ENCODE peak calls at places on chromosomes 12 and 14, in ten cellular contexts. Y is colonic mucosa; Q is A549; A is psoas muscle; I is fibroblast of lung; T is CD4-positive, CD25-positive, alpha-beta regulatory T cell; D is epithelial cell of esophagus; F is kidney; R is cardiac muscle cell; W is AG04449. P is an unnamed sample.

GRCh38 chr12:113880337-113880736 is 85.8 kb downstream of the RBM19 start:
- DNase-seq in A (no peak), F (no peak), Q (no peak), Y (no peak), T (no peak), I (no peak), D (no peak), W (no peak), R (no peak), P (no peak)

GRCh38 chr12:33439587-33440011 is at the start of gene SYT10:
- DNase-seq in A (no peak), F (peak), D (peak), R (peak), I (no peak), T (no peak), W (no peak), Q (no peak), Y (no peak), P (no peak)

GRCh38 chr14:53742226-53742607 is 214.4 kb downstream of the BMP4 start:
- DNase-seq in I (no peak), Y (no peak), T (no peak), F (no peak), D (peak), R (no peak), W (no peak), Q (no peak), A (no peak), P (no peak)

GRCh38 chr14:50257728-50258127 is 26.4 kb upstream of the SOS2 start:
- DNase-seq in R (no peak), Q (no peak), F (no peak), T (no peak), W (no peak), A (no peak), I (no peak), D (no peak), Y (no peak), P (no peak)

GRCh38 chr12:30795410-30795659 is 40.6 kb upstream of the CAPRIN2 start:
- DNase-seq in D (no peak), R (no peak), Y (no peak), F (no peak), T (no peak), Q (no peak), A (no peak), W (no peak), I (no peak), P (no peak)

GRCh38 chr14:57769863-57770523 is 95.9 kb downstream of the SLC35F4 start:
- DNase-seq in A (no peak), Q (no peak), F (no peak), D (no peak), T (no peak), Y (no peak), R (no peak), I (no peak), W (no peak), P (no peak)

GRCh38 chr14:47438650-47439140 is 236.7 kb downstream of the MDGA2 start:
- DNase-seq in R (peak), Q (no peak), Y (no peak), A (no peak), D (peak), W (no peak), F (no peak), I (peak), T (no peak), P (no peak)

GRCh38 chr12:42916143-42916542 is 326.6 kb upstream of the PRICKLE1 start:
- DNase-seq in I (no peak), A (no peak), Q (peak), W (no peak), T (no peak), D (peak), F (no peak), R (no peak), Y (no peak), P (no peak)

GRCh38 chr14:26873556-26873955 is 275.7 kb upstream of the NOVA1 start:
- DNase-seq in F (no peak), D (no peak), T (no peak), Q (no peak), Y (no peak), W (no peak), I (no peak), A (no peak), R (no peak), P (no peak)

GRCh38 chr12:2834581-2835491 is at the start of gene NRIP2:
- DNase-seq in T (no peak), I (peak), F (peak), Q (no peak), D (no peak), W (no peak), A (peak), R (peak), Y (no peak), P (no peak)

GRCh38 chr12:12717586-12718381 is 616 bp downstream of the CDKN1B start:
- DNase-seq in A (peak), R (peak), W (no peak), T (no peak), Q (peak), D (no peak), F (peak), I (no peak), Y (peak), P (peak)

GRCh38 chr12:66695130-66695529 is 16.3 kb upstream of the GRIP1 start:
- DNase-seq in D (no peak), F (no peak), T (no peak), Q (no peak), A (no peak), W (no peak), R (no peak), I (no peak), Y (no peak), P (peak)

GRCh38 chr14:51341338-51341737 is 101.3 kb downstream of the TMX1 start:
- DNase-seq in W (no peak), Q (no peak), A (no peak), F (no peak), T (no peak), I (peak), R (no peak), Y (no peak), D (peak), P (no peak)

GRCh38 chr12:94534761-94535613 is 75.3 kb upstream of the CEP83 start:
- DNase-seq in I (no peak), Q (no peak), F (no peak), W (no peak), D (no peak), T (no peak), Y (no peak), R (no peak), A (no peak), P (no peak)

GRCh38 chr14:93720981-93721483 is 67.3 kb downstream of the PRIMA1 start:
- DNase-seq in Q (no peak), R (no peak), D (no peak), F (no peak), A (no peak), W (no peak), T (no peak), Y (no peak), I (no peak), P (no peak)

GRCh38 chr12:118633071-118633470 is 256.7 kb downstream of the SUDS3 start:
- DNase-seq in R (no peak), D (no peak), Y (no peak), A (no peak), F (no peak), Q (no peak), I (no peak), T (no peak), W (no peak), P (no peak)

GRCh38 chr12:47838286-47838931 is 18.7 kb upstream of the HDAC7 start:
- DNase-seq in D (peak), A (no peak), I (peak), R (peak), W (no peak), Y (no peak), Q (peak), T (no peak), F (no peak), P (no peak)

GRCh38 chr12:27424631-27425230 is 21.8 kb upstream of the SMCO2 start:
- DNase-seq in I (peak), A (no peak), D (peak), R (peak), W (peak), Y (no peak), Q (peak), T (no peak), F (no peak), P (peak)

DNA sequence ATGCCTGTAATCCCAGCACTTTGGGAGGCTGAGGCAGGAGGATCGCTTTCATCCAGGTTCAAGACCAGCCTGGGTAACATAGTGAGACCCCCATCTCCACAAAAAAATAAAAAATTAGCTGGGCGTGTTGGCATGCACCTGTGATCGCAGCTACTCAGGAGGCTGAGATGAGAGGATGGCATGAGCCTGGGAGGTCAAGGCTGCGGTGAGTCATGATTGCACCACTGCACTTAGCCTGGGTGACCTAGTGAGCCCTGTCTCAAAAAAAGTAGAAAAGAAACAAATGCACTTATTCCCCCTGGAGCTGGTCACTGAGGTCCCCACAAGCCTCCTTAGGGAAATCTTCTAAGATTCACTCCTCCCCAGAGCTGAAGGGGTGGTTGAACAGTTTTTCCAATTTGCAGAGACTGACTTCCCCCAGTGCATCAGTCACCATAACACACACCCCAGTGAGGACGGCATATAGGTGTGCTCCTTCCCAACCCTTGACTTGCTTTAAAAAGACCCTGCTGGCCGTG is 1.6 kb downstream of the CD9 start:
- DNase-seq in T (no peak), Q (no peak), D (no peak), Y (peak), W (no peak), F (no peak), R (no peak), I (no peak), A (no peak), P (no peak)
- H3K4me3 ChIP-seq in T (no peak), Q (peak), D (peak), Y (peak), W (no peak), F (peak), R (no peak), I (peak), A (peak), P (peak)

DNA sequence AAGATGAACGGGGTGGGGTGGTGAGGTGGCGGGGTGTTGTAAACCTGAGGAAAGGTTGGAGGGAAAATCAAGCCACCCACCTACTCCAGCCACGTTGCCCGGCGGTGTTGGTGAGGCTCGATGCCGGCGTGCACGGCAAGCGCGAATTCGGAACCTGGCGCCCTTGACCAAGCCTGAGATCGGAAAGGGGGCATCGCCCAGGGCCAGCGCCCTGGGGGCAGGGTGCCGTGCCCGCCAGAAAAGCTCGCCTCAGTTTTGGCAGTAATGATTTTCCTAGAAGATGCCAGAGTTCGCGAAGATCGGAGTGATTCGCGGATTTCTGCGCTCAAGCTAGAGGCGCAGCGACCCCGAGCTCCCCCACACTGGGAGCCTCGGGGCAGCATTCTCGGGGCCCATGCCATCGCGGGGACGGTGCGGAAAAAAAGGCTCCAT is 804 bp downstream of the STXBP6 start:
- DNase-seq in Q (no peak), Y (peak), D (no peak), F (peak), W (no peak), R (peak), A (peak), I (peak), T (no peak), P (peak)
- H3K4me3 ChIP-seq in Q (peak), Y (peak), D (no peak), F (peak), W (peak), R (peak), A (peak), I (peak), T (no peak), P (peak)

DNA sequence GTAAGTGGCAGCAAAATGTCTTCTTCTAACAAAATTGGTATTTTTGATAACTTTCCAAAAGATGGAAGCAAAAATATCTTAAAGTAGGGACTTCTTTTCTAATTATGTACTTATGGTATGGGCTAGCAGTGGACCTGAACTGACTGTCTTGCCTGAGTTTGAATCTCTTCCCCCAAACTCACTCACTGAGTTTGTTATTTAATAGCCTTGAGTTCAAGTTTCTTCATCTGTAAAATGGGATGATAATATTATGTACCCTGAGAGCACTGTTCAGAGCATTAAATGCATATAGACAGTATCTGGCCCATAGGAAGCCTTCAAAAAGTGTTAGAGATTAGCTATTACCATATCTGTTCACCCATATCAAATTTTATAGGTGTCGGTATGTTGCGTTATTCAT is 210.4 kb upstream of the NUDT4 start:
- DNase-seq in W (no peak), D (no peak), I (no peak), F (no peak), T (no peak), Y (no peak), R (no peak), Q (no peak), A (no peak), P (no peak)
- H3K4me3 ChIP-seq in W (no peak), D (no peak), I (no peak), F (peak), T (peak), Y (no peak), R (no peak), Q (no peak), A (peak), P (no peak)

GRCh38 chr12:102726686-102727085 is 190.4 kb downstream of the PAH start:
- DNase-seq in W (no peak), Y (no peak), I (no peak), D (no peak), A (no peak), F (no peak), T (no peak), R (no peak), Q (no peak), P (no peak)

GRCh38 chr12:102728506-102729242 is 188.4 kb downstream of the PAH start:
- DNase-seq in W (no peak), D (no peak), Y (no peak), T (no peak), F (no peak), I (no peak), Q (no peak), A (no peak), R (no peak), P (no peak)

GRCh38 chr12:102735104-102735503 is 181.9 kb downstream of the PAH start:
- DNase-seq in F (no peak), D (no peak), A (no peak), R (no peak), Q (no peak), I (no peak), T (no peak), Y (no peak), W (no peak), P (no peak)

GRCh38 chr12:102736328-102736727 is 180.7 kb downstream of the PAH start:
- DNase-seq in A (no peak), Q (no peak), F (no peak), Y (no peak), D (no peak), W (no peak), R (no peak), I (no peak), T (no peak), P (no peak)

GRCh38 chr12:102730996-102731395 is 186.0 kb downstream of the PAH start:
- DNase-seq in R (no peak), A (no peak), I (no peak), Y (no peak), W (no peak), T (no peak), D (no peak), F (no peak), Q (no peak), P (no peak)
- H3K4me3 ChIP-seq in R (no peak), A (no peak), I (no peak), Y (no peak), W (no peak), T (no peak), D (no peak), F (no peak), Q (no peak), P (no peak)

DNA sequence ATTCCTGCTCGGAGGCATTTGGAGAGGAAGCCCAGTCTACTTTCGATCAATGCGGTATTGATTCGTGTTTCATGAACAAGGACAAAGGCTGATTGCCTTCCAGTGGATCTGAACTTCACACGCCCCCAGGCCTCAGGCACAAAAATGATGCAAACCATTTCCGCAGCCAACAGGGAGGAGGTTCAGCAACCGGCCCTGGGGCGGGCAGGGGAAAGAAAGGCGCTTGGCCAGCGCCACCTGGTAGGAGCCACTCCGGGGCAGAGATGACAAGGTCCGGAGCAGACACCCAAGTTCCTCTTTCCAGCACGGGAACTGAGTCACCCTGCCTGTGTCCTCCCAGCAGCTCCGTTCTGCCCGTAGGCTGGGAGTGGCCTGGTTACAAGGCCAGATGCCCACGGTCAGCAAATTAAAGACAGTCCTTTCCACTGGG is 136.4 kb downstream of the SCARB1 start:
- DNase-seq in T (no peak), I (peak), F (peak), W (no peak), A (peak), Q (no peak), R (no peak), D (peak), Y (peak), P (peak)
- H3K4me3 ChIP-seq in T (no peak), I (no peak), F (no peak), W (no peak), A (no peak), Q (no peak), R (no peak), D (no peak), Y (no peak), P (no peak)